ENCODE peak calls at places on chromosomes 3 and 15, in ten cellular contexts. O is fibroblast of lung; H is pons; E is mesendoderm; V is stimulated activated CD4-positive, alpha-beta T cell treated with anti-CD3 and anti-CD28 coated beads, Interleukin-1b, Interleukin-23, amount 100 ng/mL, for 4 hours; T is activated CD8-positive, alpha-beta memory T cell treated with anti-CD3 and anti-CD28 coated beads for 48 hours; M is midbrain; Y is AG09319; D is adrenal gland; X is HT-29. Q is an unnamed sample.

GRCh38 chr15:29139540-29140459 is 129.8 kb downstream of the NSMCE3 start:
- DNase-seq in E (peak), T (peak), Y (no peak), D (peak), M (peak), H (peak), O (peak), X (peak), V (peak), Q (no peak)

GRCh38 chr3:170751083-170751893 is 118.7 kb downstream of the RPL22L1 start:
- DNase-seq in Y (peak), D (peak), M (no peak), E (peak), H (no peak), X (peak), V (no peak), O (peak), T (no peak), Q (peak)

GRCh38 chr3:103127737-103128136 is 692.9 kb downstream of the ZPLD1 start:
- DNase-seq in Y (no peak), M (no peak), H (no peak), X (no peak), E (no peak), O (peak), V (no peak), T (no peak), D (no peak), Q (no peak)

GRCh38 chr3:171566803-171567422 is 106.7 kb upstream of the TNIK start:
- DNase-seq in O (peak), T (no peak), V (no peak), D (no peak), H (peak), X (peak), Y (peak), M (peak), E (peak), Q (no peak)

GRCh38 chr3:194142156-194142910 is 6.4 kb downstream of the HES1 start:
- DNase-seq in X (peak), M (peak), H (no peak), E (peak), D (no peak), T (no peak), Y (no peak), V (no peak), O (no peak), Q (no peak)

GRCh38 chr3:110589381-110589780 is 482.2 kb upstream of the NECTIN3 start:
- DNase-seq in T (no peak), O (no peak), D (no peak), Y (no peak), M (no peak), H (no peak), V (no peak), X (no peak), E (no peak), Q (no peak)

GRCh38 chr3:173410836-173411235 is 13.3 kb downstream of the NLGN1 start:
- DNase-seq in H (peak), V (no peak), O (no peak), M (peak), D (no peak), T (no peak), X (no peak), E (no peak), Y (no peak), Q (no peak)

GRCh38 chr15:71391421-71392047 is 276.3 kb downstream of the THSD4 start:
- DNase-seq in Y (no peak), M (no peak), E (no peak), X (peak), T (no peak), H (no peak), D (no peak), O (no peak), V (no peak), Q (no peak)

GRCh38 chr15:88028024-88028423 is 228.5 kb downstream of the NTRK3 start:
- DNase-seq in M (no peak), E (no peak), Y (no peak), D (no peak), V (no peak), O (no peak), X (no peak), T (no peak), H (no peak), Q (no peak)

GRCh38 chr3:65785065-65785645 is 253.6 kb downstream of the MAGI1 start:
- DNase-seq in H (peak), O (peak), Y (peak), D (no peak), X (peak), E (peak), T (no peak), M (peak), V (no peak), Q (no peak)

GRCh38 chr3:155771126-155771525 is 26.3 kb upstream of the PLCH1 start:
- DNase-seq in V (no peak), E (peak), T (no peak), D (no peak), M (no peak), Y (no peak), O (no peak), X (no peak), H (no peak), Q (no peak)

GRCh38 chr3:46892285-46893145 is 15.0 kb downstream of the PTH1R start:
- DNase-seq in M (peak), V (no peak), O (peak), H (peak), Y (peak), D (peak), E (peak), T (no peak), X (peak), Q (no peak)

GRCh38 chr15:36372968-36373367 is 206.5 kb upstream of the CDIN1 start:
- DNase-seq in M (no peak), Y (no peak), D (no peak), H (no peak), X (no peak), O (no peak), E (no peak), T (no peak), V (no peak), Q (no peak)

GRCh38 chr3:194206375-194206774 is 70.4 kb downstream of the HES1 start:
- DNase-seq in T (no peak), H (no peak), M (no peak), V (no peak), Y (no peak), E (no peak), D (peak), O (peak), X (no peak), Q (no peak)

GRCh38 chr3:81744366-81744765 is 17.1 kb downstream of the GBE1 start:
- DNase-seq in M (no peak), E (peak), T (no peak), D (no peak), Y (peak), X (no peak), O (peak), H (no peak), V (no peak), Q (no peak)

GRCh38 chr15:89221543-89221942 is at the start of gene RLBP1:
- DNase-seq in O (no peak), X (no peak), D (no peak), M (peak), Y (no peak), E (no peak), T (no peak), H (peak), V (no peak), Q (no peak)

GRCh38 chr15:40949756-40950207 is 3.5 kb upstream of the CHAC1 start:
- DNase-seq in H (no peak), Y (no peak), D (no peak), V (no peak), T (no peak), X (no peak), E (no peak), M (no peak), O (no peak), Q (no peak)

GRCh38 chr3:45841380-45841700 is 579 bp downstream of the LZTFL1 start:
- DNase-seq in V (no peak), X (no peak), E (no peak), H (no peak), D (peak), Y (no peak), T (no peak), M (no peak), O (peak), Q (no peak)

GRCh38 chr3:7332696-7333095 is 471.8 kb downstream of the GRM7 start:
- DNase-seq in D (no peak), H (no peak), V (no peak), X (no peak), T (no peak), O (no peak), M (no peak), E (peak), Y (no peak), Q (no peak)

GRCh38 chr15:78880242-78880533 is 7.5 kb downstream of the MORF4L1 start:
- DNase-seq in E (no peak), V (no peak), H (no peak), D (no peak), Y (no peak), T (no peak), X (no peak), O (peak), M (no peak), Q (no peak)